ENCODE peak calls at places on chromosomes 4 and X, in seven cellular contexts. T is stomach, M is H1, O is HCT116, E is vagina, Z is GM12878, H is prostate gland. F is an unnamed sample.

GRCh38 chr4:932713-933070 is 432 bp downstream of the TMEM175 start:
- DNase-seq in T (no peak), M (no peak), O (no peak), E (no peak), Z (no peak), H (no peak), F (no peak)

GRCh38 chrX:1894656-1895055 is 279.8 kb downstream of the ASMT start:
- DNase-seq in T (no peak), M (no peak), O (no peak), E (no peak), Z (no peak), H (no peak), F (no peak)

GRCh38 chrX:4547218-4547836 is 833.9 kb upstream of the PRKX start:
- DNase-seq in T (peak; percentile 65), M (no peak), O (peak; percentile 16), E (no peak), Z (peak; percentile 5), H (peak; percentile 3), F (peak; percentile 32)

GRCh38 chrX:29299689-29300088 is 712.4 kb downstream of the IL1RAPL1 start:
- DNase-seq in T (no peak), M (no peak), O (peak; percentile 15), E (no peak), Z (no peak), H (no peak), F (no peak)

GRCh38 chrX:64975989-64976672 is at the start of gene ZC4H2:
- DNase-seq in T (peak; percentile 75), M (peak; percentile 31), O (peak; percentile 54), E (no peak), Z (peak; percentile 7), H (peak; percentile 62), F (peak; percentile 80)

GRCh38 chr4:78286281-78286680 is 229.2 kb downstream of the FRAS1 start:
- DNase-seq in T (no peak), M (no peak), O (no peak), E (no peak), Z (no peak), H (no peak), F (no peak)

GRCh38 chr4:116796022-116796421 is 289.4 kb downstream of the TRAM1L1 start:
- DNase-seq in T (no peak), M (peak; percentile 9), O (no peak), E (no peak), Z (no peak), H (no peak), F (no peak)

GRCh38 chr4:40058121-40058520 is 1.5 kb downstream of the N4BP2 start:
- DNase-seq in T (no peak), M (no peak), O (no peak), E (no peak), Z (no peak), H (no peak), F (no peak)

GRCh38 chr4:7542781-7543180 is 108.1 kb upstream of the PSAPL1 start:
- DNase-seq in T (no peak), M (no peak), O (no peak), E (no peak), Z (no peak), H (no peak), F (no peak)

GRCh38 chr4:25290490-25291067 is 22.0 kb upstream of the ZCCHC4 start:
- DNase-seq in T (no peak), M (no peak), O (no peak), E (no peak), Z (no peak), H (no peak), F (no peak)

GRCh38 chr4:139171878-139172691 is 4.9 kb downstream of the ELF2 start:
- DNase-seq in T (no peak), M (no peak), O (no peak), E (no peak), Z (no peak), H (no peak), F (no peak)

GRCh38 chrX:66015906-66016689 is 23.8 kb downstream of the VSIG4 start:
- DNase-seq in T (no peak), M (no peak), O (no peak), E (no peak), Z (no peak), H (no peak), F (no peak)
- TF ChIP-seq POLR2A in T (no peak), M (no peak), O (no peak), E (no peak), Z (no peak), H (no peak), F (no peak)

GRCh38 chrX:100647095-100647494 is 3.1 kb downstream of the SRPX2 start:
- DNase-seq in T (no peak), M (no peak), O (no peak), E (no peak), Z (no peak), H (no peak), F (no peak)

GRCh38 chrX:100645106-100645505 is 1.1 kb downstream of the SRPX2 start:
- DNase-seq in T (no peak), M (no peak), O (no peak), E (no peak), Z (no peak), H (no peak), F (no peak)

GRCh38 chrX:100648601-100649417 is 4.8 kb downstream of the SRPX2 start:
- DNase-seq in T (no peak), M (no peak), O (no peak), E (no peak), Z (no peak), H (no peak), F (peak; percentile 20)

GRCh38 chrX:100649550-100650356 is 5.8 kb downstream of the SRPX2 start:
- DNase-seq in T (no peak), M (no peak), O (no peak), E (peak; percentile 94), Z (no peak), H (no peak), F (peak; percentile 75)

DNA sequence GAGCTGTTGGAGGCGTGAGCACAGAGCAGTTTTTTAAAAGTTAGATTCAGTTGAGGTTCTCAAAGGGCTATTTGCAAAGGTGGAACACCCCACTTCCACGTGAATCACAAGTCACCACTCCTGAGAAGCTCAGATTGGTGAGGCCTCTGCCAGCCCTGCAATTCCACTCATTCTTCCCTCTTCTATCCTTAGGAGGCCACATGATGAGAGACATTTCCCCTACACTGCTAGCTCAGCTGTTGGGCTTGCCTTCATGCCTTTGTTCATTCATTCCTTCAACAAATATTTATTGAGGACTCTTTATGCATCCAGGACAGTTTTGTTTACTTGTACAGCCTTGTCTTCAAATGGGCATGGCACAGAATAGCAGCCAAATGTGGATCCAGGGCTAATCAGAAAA is 3.7 kb downstream of the SRPX2 start:
- DNase-seq in T (no peak), M (no peak), O (no peak), E (no peak), Z (no peak), H (no peak), F (no peak)
- H3K27ac ChIP-seq in T (no peak overlapping the region), M (no peak overlapping the region), O (no peak overlapping the region), E (peak overlapping the region; percentile 77), Z (no peak overlapping the region), H (no peak overlapping the region), F (peak overlapping the region; percentile 79)

GRCh38 chr4:111398906-111399330 is 746.3 kb upstream of the FAM241A start:
- DNase-seq in T (no peak), M (no peak), O (no peak), E (no peak), Z (no peak), H (no peak), F (no peak)
- TF ChIP-seq POLR2AphosphoS5 in T (no peak), M (no peak), O (no peak), E (no peak), Z (no peak), H (no peak), F (no peak)

GRCh38 chr4:104967034-104967401 is 179.7 kb upstream of the TET2 start:
- DNase-seq in T (no peak), M (no peak), O (no peak), E (no peak), Z (no peak), H (peak; percentile 93), F (peak; percentile 50)
- TF ChIP-seq POLR2A in T (no peak), M (no peak), O (no peak), E (no peak), Z (no peak), H (no peak), F (no peak)

GRCh38 chrX:2928127-2928582 is 984 bp downstream of the ARSD start:
- DNase-seq in T (peak; percentile 54), M (peak; percentile 38), O (no peak), E (peak; percentile 88), Z (no peak), H (peak; percentile 10), F (peak; percentile 53)
- H3K27ac ChIP-seq in T (peak overlapping the region; percentile 98), M (peak overlapping the region; percentile 83), O (no peak overlapping the region), E (peak overlapping the region; percentile 95), Z (no peak overlapping the region), H (peak overlapping the region; percentile 93), F (peak overlapping the region; percentile 96)

GRCh38 chrX:105220636-105221035 is at the start of gene TEX13A:
- DNase-seq in T (no peak), M (no peak), O (no peak), E (no peak), Z (no peak), H (no peak), F (no peak)
- TF ChIP-seq POLR2AphosphoS5 in T (no peak), M (no peak), O (no peak), E (no peak), Z (no peak), H (no peak), F (no peak)

GRCh38 chrX:132470830-132471229 is 18.0 kb downstream of the MBNL3 start:
- DNase-seq in T (no peak), M (no peak), O (no peak), E (no peak), Z (no peak), H (no peak), F (no peak)
- TF ChIP-seq POLR2A in T (no peak), M (no peak), O (no peak), E (no peak), Z (no peak), H (no peak), F (no peak)

GRCh38 chr4:87121332-87122065 is 98.9 kb downstream of the KLHL8 start:
- DNase-seq in T (no peak), M (no peak), O (no peak), E (no peak), Z (no peak), H (peak; percentile 80), F (no peak)
- H3K27ac ChIP-seq in T (no peak overlapping the region), M (no peak overlapping the region), O (no peak overlapping the region), E (peak overlapping the region; percentile 68), Z (no peak overlapping the region), H (peak overlapping the region; percentile 79), F (peak overlapping the region; percentile 81)

GRCh38 chrX:152520653-152521052 is 69.5 kb upstream of the GABRA3 start:
- DNase-seq in T (no peak), M (no peak), O (no peak), E (no peak), Z (no peak), H (no peak), F (no peak)
- TF ChIP-seq POLR2AphosphoS5 in T (no peak), M (no peak), O (no peak), E (no peak), Z (no peak), H (no peak), F (no peak)